ENCODE peak calls at places on chromosomes 16 and 17, in four cellular contexts. F, N, K and V are unnamed samples.

GRCh38 chr16:54817432-54817831 is 113.2 kb upstream of the IRX5 start:
- DNase-seq in F (no peak), N (peak), K (no peak), V (peak)

GRCh38 chr17:18015603-18016002 is 23.4 kb downstream of the ATPAF2 start:
- DNase-seq in N (no peak), K (no peak), F (no peak), V (no peak)

GRCh38 chr16:3998793-3999478 is 117.3 kb downstream of the ADCY9 start:
- DNase-seq in K (no peak), N (no peak), F (no peak), V (no peak)

GRCh38 chr17:76883744-76884525 is 15.7 kb downstream of the MGAT5B start:
- DNase-seq in K (no peak), F (no peak), N (no peak), V (no peak)

GRCh38 chr17:68296217-68297140 is 5.2 kb downstream of the ARSG start:
- DNase-seq in F (peak), N (no peak), K (peak), V (no peak)

GRCh38 chr16:63067141-63067540 is 1030.9 kb upstream of the CDH8 start:
- DNase-seq in K (no peak), N (no peak), F (no peak), V (no peak)

GRCh38 chr17:19676901-19677300 is 28.4 kb downstream of the ALDH3A2 start:
- DNase-seq in K (no peak), F (no peak), N (no peak), V (no peak)

GRCh38 chr16:56841233-56841632 is 23.8 kb upstream of the SLC12A3 start:
- DNase-seq in K (no peak), F (no peak), N (peak), V (peak)

GRCh38 chr17:4511199-4511932 is 12.7 kb downstream of the SPNS2 start:
- DNase-seq in N (no peak), F (no peak), K (no peak), V (no peak)

GRCh38 chr17:80545499-80545826 is 825 bp downstream of the RPTOR start:
- DNase-seq in F (no peak), K (no peak), N (no peak), V (no peak)

GRCh38 chr16:85381738-85382592 is 231.2 kb upstream of the GSE1 start:
- DNase-seq in K (no peak), N (no peak), F (no peak), V (no peak)

GRCh38 chr17:21394265-21394664 is 18.1 kb downstream of the KCNJ12 start:
- DNase-seq in N (no peak), K (no peak), F (no peak), V (no peak)

GRCh38 chr17:34413443-34414076 is 50.5 kb upstream of the CCL1 start:
- DNase-seq in N (no peak), F (no peak), K (no peak), V (no peak)

GRCh38 chr17:48541574-48542113 is 3.3 kb downstream of the HOXB2 start:
- DNase-seq in N (no peak), F (peak), K (no peak), V (no peak)

GRCh38 chr17:28524476-28525415 is 18.6 kb downstream of the FOXN1 start:
- DNase-seq in F (no peak), K (no peak), N (no peak), V (peak)

GRCh38 chr16:89786474-89787364 is 29.7 kb downstream of the FANCA start:
- DNase-seq in N (no peak), K (no peak), F (no peak), V (no peak)

GRCh38 chr16:50982808-50983207 is 168.3 kb downstream of the SALL1 start:
- DNase-seq in F (no peak), N (no peak), K (no peak), V (no peak)

GRCh38 chr16:16096161-16096857 is 127.0 kb downstream of the ABCC6 start:
- DNase-seq in F (no peak), N (peak), K (no peak), V (peak)

GRCh38 chr17:77382966-77383612 is 242.3 kb downstream of the SEC14L1 start:
- DNase-seq in N (peak), F (no peak), K (no peak), V (no peak)

GRCh38 chr17:7448461-7448860 is 3.6 kb downstream of the CHRNB1 start:
- DNase-seq in N (no peak), K (no peak), F (no peak), V (no peak)

GRCh38 chr16:85844786-85845185 is 45.3 kb downstream of the COX4I1 start:
- DNase-seq in N (no peak), F (no peak), K (no peak), V (no peak)

GRCh38 chr16:50296807-50297206 is 30.5 kb downstream of the ADCY7 start:
- DNase-seq in F (no peak), K (no peak), N (no peak), V (no peak)

GRCh38 chr17:30812218-30813177 is 12.0 kb downstream of the CRLF3 start:
- DNase-seq in K (no peak), F (no peak), N (no peak), V (no peak)

GRCh38 chr16:63527404-63527803 is 1491.2 kb upstream of the CDH8 start:
- DNase-seq in F (no peak), N (no peak), K (no peak), V (no peak)

GRCh38 chr17:44205962-44206824 is 6.5 kb upstream of the ATXN7L3 start:
- DNase-seq in N (no peak), F (no peak), K (no peak), V (no peak)

GRCh38 chr17:76371656-76372628 is 12.5 kb upstream of the SPHK1 start:
- DNase-seq in K (no peak), N (peak), F (no peak), V (peak)